ENCODE peak calls at places on chromosome 1, in four cellular contexts. Y is lower lobe of right lung, D is neural crest cell, R is heart right ventricle. Q is an unnamed sample.

GRCh38 chr1:50265790-50266314 is 157.1 kb downstream of the ELAVL4 start:
- DNase-seq in Y (no peak), D (no peak), R (no peak), Q (no peak)

GRCh38 chr1:47317841-47318240 is 3.9 kb upstream of the STIL start:
- DNase-seq in D (no peak), Y (no peak), R (no peak), Q (no peak)

GRCh38 chr1:230267338-230268065 is 158.6 kb downstream of the PGBD5 start:
- DNase-seq in R (no peak), Y (no peak), D (no peak), Q (no peak)

GRCh38 chr1:12336436-12336835 is 106.6 kb downstream of the VPS13D start:
- DNase-seq in R (no peak), Y (no peak), D (peak; percentile 2), Q (no peak)

GRCh38 chr1:14190508-14190907 is 408.0 kb upstream of the KAZN start:
- DNase-seq in D (no peak), R (no peak), Y (no peak), Q (peak; percentile 28)

GRCh38 chr1:156550346-156550745 is 22.0 kb downstream of the IQGAP3 start:
- DNase-seq in D (no peak), R (peak; percentile 42), Y (no peak), Q (no peak)

GRCh38 chr1:224503161-224504118 is 68.8 kb upstream of the WDR26 start:
- DNase-seq in D (peak; percentile 40), R (peak; percentile 91), Y (peak; percentile 92), Q (peak; percentile 84)

GRCh38 chr1:211938473-211939080 is 96.8 kb downstream of the INTS7 start:
- DNase-seq in R (no peak), Y (no peak), D (no peak), Q (no peak)

GRCh38 chr1:210603123-210603522 is 274.4 kb downstream of the HHAT start:
- DNase-seq in Y (no peak), R (no peak), D (no peak), Q (no peak)

GRCh38 chr1:193538690-193539089 is 352.3 kb upstream of the B3GALT2 start:
- DNase-seq in D (no peak), R (no peak), Y (no peak), Q (no peak)

GRCh38 chr1:56820755-56821461 is 1.7 kb upstream of the FYB2 start:
- DNase-seq in R (peak; percentile 79), Y (peak; percentile 82), D (peak; percentile 95), Q (peak; percentile 76)

GRCh38 chr1:61082336-61083013 is at the start of gene NFIA:
- DNase-seq in Y (peak; percentile 67), R (peak; percentile 61), D (peak; percentile 26), Q (peak; percentile 66)

GRCh38 chr1:151718011-151718431 is 1.4 kb upstream of the CELF3 start:
- DNase-seq in D (no peak), Y (no peak), R (peak; percentile 20), Q (no peak)

GRCh38 chr1:99648107-99648506 is 2.2 kb downstream of the PALMD start:
- DNase-seq in R (peak; percentile 88), D (no peak), Y (peak; percentile 42), Q (no peak)

GRCh38 chr1:10694274-10694632 is 102.2 kb downstream of the CASZ1 start:
- DNase-seq in D (no peak), R (no peak), Y (no peak), Q (no peak)

GRCh38 chr1:152517237-152517811 is 3.0 kb downstream of the CRCT1 start:
- DNase-seq in Y (no peak), D (no peak), R (no peak), Q (no peak)

GRCh38 chr1:185964946-185965345 is 230.8 kb downstream of the HMCN1 start:
- DNase-seq in D (no peak), Y (no peak), R (no peak), Q (no peak)

GRCh38 chr1:225467193-225468020 is 39.6 kb upstream of the LBR start:
- DNase-seq in Y (peak; percentile 88), R (peak; percentile 78), D (no peak), Q (peak; percentile 54)